ENCODE peak calls at places on chromosomes 3 and 15, in five cellular contexts. One of them, this sample, is unnamed.
A peak's percentile ranks its signal among the peaks of the same experiment; 100 is the strongest.

GRCh38 chr15:60972866-60973265 is 256.2 kb downstream of the RORA start:
- DNase-seq in body of pancreas: no peak
- DNase-seq in tibial nerve: no peak
- DNase-seq in right lobe of liver: no peak
- DNase-seq in cardiac muscle cell: peak; percentile 46
- DNase-seq in this sample: no peak

GRCh38 chr3:128237348-128238099 is 84.2 kb downstream of the EEFSEC start:
- DNase-seq in right lobe of liver: no peak
- DNase-seq in tibial nerve: no peak
- DNase-seq in body of pancreas: no peak
- DNase-seq in cardiac muscle cell: no peak
- DNase-seq in this sample: no peak

GRCh38 chr3:150523538-150523937 is 22.8 kb downstream of the SERP1 start:
- DNase-seq in tibial nerve: no peak
- DNase-seq in right lobe of liver: no peak
- DNase-seq in body of pancreas: no peak
- DNase-seq in cardiac muscle cell: no peak
- DNase-seq in this sample: no peak

GRCh38 chr15:70190296-70190695 is 92.6 kb upstream of the TLE3 start:
- DNase-seq in right lobe of liver: no peak
- DNase-seq in tibial nerve: no peak
- DNase-seq in body of pancreas: no peak
- DNase-seq in cardiac muscle cell: no peak
- DNase-seq in this sample: no peak

GRCh38 chr3:47782538-47783308 is 1.0 kb upstream of the SMARCC1 start:
- DNase-seq in body of pancreas: no peak
- DNase-seq in tibial nerve: no peak
- DNase-seq in cardiac muscle cell: no peak
- DNase-seq in right lobe of liver: no peak
- DNase-seq in this sample: no peak

GRCh38 chr15:88954431-88955277 is 41.5 kb upstream of the MFGE8 start:
- DNase-seq in right lobe of liver: no peak
- DNase-seq in body of pancreas: peak; percentile 7
- DNase-seq in cardiac muscle cell: peak; percentile 90
- DNase-seq in tibial nerve: no peak
- DNase-seq in this sample: peak; percentile 23

GRCh38 chr3:177013681-177014280 is 183.5 kb downstream of the TBL1XR1 start:
- DNase-seq in cardiac muscle cell: no peak
- DNase-seq in right lobe of liver: no peak
- DNase-seq in body of pancreas: no peak
- DNase-seq in tibial nerve: no peak
- DNase-seq in this sample: no peak

GRCh38 chr15:91302588-91303439 is 202.8 kb downstream of the SV2B start:
- DNase-seq in cardiac muscle cell: peak; percentile 77
- DNase-seq in right lobe of liver: no peak
- DNase-seq in body of pancreas: peak; percentile 38
- DNase-seq in tibial nerve: no peak
- DNase-seq in this sample: peak; percentile 20

GRCh38 chr15:71974211-71974610 is 143.7 kb downstream of the MYO9A start:
- DNase-seq in cardiac muscle cell: no peak
- DNase-seq in body of pancreas: no peak
- DNase-seq in right lobe of liver: no peak
- DNase-seq in tibial nerve: no peak
- DNase-seq in this sample: no peak

GRCh38 chr3:193040836-193041672 is 123.4 kb upstream of the MB21D2 start:
- DNase-seq in body of pancreas: peak; percentile 5
- DNase-seq in cardiac muscle cell: peak; percentile 66
- DNase-seq in tibial nerve: no peak
- DNase-seq in right lobe of liver: no peak
- DNase-seq in this sample: no peak

GRCh38 chr3:8052599-8053185 is 448.9 kb upstream of the LMCD1 start:
- DNase-seq in body of pancreas: peak; percentile 43
- DNase-seq in tibial nerve: no peak
- DNase-seq in right lobe of liver: no peak
- DNase-seq in cardiac muscle cell: peak; percentile 17
- DNase-seq in this sample: no peak

GRCh38 chr3:72907851-72908620 is 20.2 kb downstream of the GXYLT2 start:
- DNase-seq in body of pancreas: peak; percentile 25
- DNase-seq in right lobe of liver: no peak
- DNase-seq in cardiac muscle cell: peak; percentile 93
- DNase-seq in tibial nerve: no peak
- DNase-seq in this sample: peak; percentile 71

GRCh38 chr3:137987723-137988122 is 22.2 kb upstream of the CLDN18 start:
- DNase-seq in cardiac muscle cell: no peak
- DNase-seq in body of pancreas: no peak
- DNase-seq in right lobe of liver: no peak
- DNase-seq in tibial nerve: no peak
- DNase-seq in this sample: no peak

GRCh38 chr3:101825904-101826445 is 23.3 kb upstream of the NFKBIZ start:
- DNase-seq in body of pancreas: no peak
- DNase-seq in right lobe of liver: no peak
- DNase-seq in cardiac muscle cell: peak; percentile 27
- DNase-seq in tibial nerve: no peak
- DNase-seq in this sample: no peak

GRCh38 chr3:171453175-171453868 is 6.9 kb downstream of the TNIK start:
- DNase-seq in body of pancreas: no peak
- DNase-seq in cardiac muscle cell: no peak
- DNase-seq in tibial nerve: no peak
- DNase-seq in right lobe of liver: no peak
- DNase-seq in this sample: no peak
- TF ChIP-seq CTCF in body of pancreas: no peak
- TF ChIP-seq CTCF in cardiac muscle cell: peak; percentile 41
- TF ChIP-seq CTCF in tibial nerve: no peak
- TF ChIP-seq CTCF in right lobe of liver: peak; percentile 20
- TF ChIP-seq CTCF in this sample: peak; percentile 26

DNA sequence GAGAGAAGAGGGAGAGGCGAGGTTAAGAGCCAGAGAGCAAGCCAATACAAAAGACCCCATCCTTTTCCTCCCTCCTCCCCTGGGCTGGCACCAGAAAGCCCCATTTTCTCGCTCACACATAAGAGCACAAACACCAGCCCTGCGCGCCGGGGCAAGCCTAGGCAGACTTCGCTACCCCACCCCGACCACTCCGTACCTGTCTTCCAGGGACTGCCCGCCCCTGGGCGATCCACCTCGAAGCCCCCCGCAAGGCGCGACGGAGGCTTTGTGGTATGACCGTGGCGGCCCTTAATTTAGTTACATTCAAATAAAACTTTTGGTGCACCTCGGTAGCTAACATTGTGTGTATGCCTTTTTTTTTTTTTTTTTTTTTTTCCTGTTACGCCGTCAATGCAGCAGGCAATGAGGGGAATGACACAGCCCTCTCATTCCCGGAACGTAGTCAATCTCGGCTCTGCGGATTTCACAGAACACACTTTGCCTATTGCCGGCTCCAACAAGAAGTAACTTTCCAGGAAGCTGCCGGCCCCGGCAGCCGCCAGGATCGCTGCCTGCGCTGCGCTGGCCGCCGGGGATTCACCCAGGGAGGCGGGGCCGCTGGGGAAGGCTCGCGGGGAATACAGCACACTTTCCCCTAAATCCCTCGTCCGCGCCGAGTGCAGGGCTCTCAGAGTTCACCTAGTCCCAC is 7.7 kb downstream of the BCL6 start:
- DNase-seq in right lobe of liver: peak; percentile 91
- DNase-seq in tibial nerve: peak; percentile 50
- DNase-seq in cardiac muscle cell: peak; percentile 85
- DNase-seq in body of pancreas: peak; percentile 75
- DNase-seq in this sample: peak; percentile 72
- TF ChIP-seq CTCF in right lobe of liver: peak; percentile 7
- TF ChIP-seq CTCF in tibial nerve: no peak
- TF ChIP-seq CTCF in cardiac muscle cell: no peak
- TF ChIP-seq CTCF in body of pancreas: no peak
- TF ChIP-seq CTCF in this sample: peak; percentile 13

DNA sequence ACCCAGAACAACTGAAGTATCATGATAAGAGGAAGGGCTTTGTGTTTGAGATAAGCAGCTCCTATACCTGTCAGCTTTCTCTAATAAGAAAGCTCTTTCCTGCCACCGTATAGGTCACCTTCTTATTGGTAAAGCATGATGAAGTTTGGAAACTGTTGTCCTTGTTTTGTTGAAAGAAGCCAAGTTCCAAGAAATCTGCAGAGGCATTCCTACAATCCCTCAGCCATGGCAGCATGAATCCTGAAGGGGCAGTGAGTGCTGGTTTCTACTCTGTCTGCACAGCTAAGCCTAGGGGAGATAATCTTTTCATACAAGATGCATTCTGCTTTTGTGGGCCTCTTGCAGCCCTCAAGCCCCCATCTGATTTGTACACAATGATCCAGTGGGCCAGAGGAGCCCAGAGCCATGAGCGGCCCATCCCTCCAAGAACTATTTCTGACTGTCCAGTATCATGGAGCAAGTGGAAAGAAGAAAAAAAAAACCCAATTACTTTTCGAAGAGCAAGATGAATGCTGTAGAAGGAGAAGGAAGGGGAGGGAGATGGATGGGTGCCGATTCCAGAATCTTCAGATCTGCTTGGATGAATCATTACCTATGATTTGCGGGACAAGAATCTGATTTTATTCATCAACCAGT is 1.9 kb upstream of the THBS1 start:
- DNase-seq in tibial nerve: no peak
- DNase-seq in right lobe of liver: no peak
- DNase-seq in body of pancreas: no peak
- DNase-seq in cardiac muscle cell: peak; percentile 60
- DNase-seq in this sample: no peak
- TF ChIP-seq CTCF in tibial nerve: no peak
- TF ChIP-seq CTCF in right lobe of liver: no peak
- TF ChIP-seq CTCF in body of pancreas: no peak
- TF ChIP-seq CTCF in cardiac muscle cell: peak; percentile 25
- TF ChIP-seq CTCF in this sample: no peak

GRCh38 chr15:50137330-50137761 is 18.3 kb upstream of the ATP8B4 start:
- DNase-seq in tibial nerve: no peak
- DNase-seq in body of pancreas: no peak
- DNase-seq in right lobe of liver: no peak
- DNase-seq in cardiac muscle cell: peak; percentile 41
- DNase-seq in this sample: no peak

GRCh38 chr15:50137893-50138292 is 18.9 kb upstream of the ATP8B4 start:
- DNase-seq in cardiac muscle cell: no peak
- DNase-seq in right lobe of liver: no peak
- DNase-seq in body of pancreas: no peak
- DNase-seq in tibial nerve: no peak
- DNase-seq in this sample: no peak

GRCh38 chr15:50135123-50135541 is 16.1 kb upstream of the ATP8B4 start:
- DNase-seq in right lobe of liver: no peak
- DNase-seq in body of pancreas: no peak
- DNase-seq in cardiac muscle cell: no peak
- DNase-seq in tibial nerve: no peak
- DNase-seq in this sample: no peak

GRCh38 chr15:50140097-50140496 is 21.1 kb upstream of the ATP8B4 start:
- DNase-seq in body of pancreas: no peak
- DNase-seq in cardiac muscle cell: peak; percentile 27
- DNase-seq in tibial nerve: no peak
- DNase-seq in right lobe of liver: no peak
- DNase-seq in this sample: no peak

DNA sequence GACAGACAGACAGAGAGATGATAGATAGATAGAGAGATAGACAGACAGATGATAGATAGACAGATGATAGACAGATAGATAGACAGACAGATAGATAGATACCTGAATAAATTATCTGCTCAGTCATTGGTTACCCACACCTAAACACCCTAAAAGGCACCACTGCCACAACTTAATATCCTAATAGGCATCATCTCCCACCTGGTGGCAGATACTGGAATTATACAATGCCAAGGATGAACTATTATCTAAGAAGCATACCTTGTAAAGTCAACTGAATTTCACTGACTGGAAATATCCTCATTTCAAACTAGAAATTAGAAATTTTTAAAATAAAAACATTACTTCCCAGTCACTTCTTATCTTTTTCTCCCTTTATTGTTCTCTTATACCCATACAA is 19.4 kb upstream of the ATP8B4 start:
- DNase-seq in body of pancreas: no peak
- DNase-seq in cardiac muscle cell: peak; percentile 19
- DNase-seq in tibial nerve: no peak
- DNase-seq in right lobe of liver: no peak
- DNase-seq in this sample: no peak
- TF ChIP-seq CTCF in body of pancreas: no peak
- TF ChIP-seq CTCF in cardiac muscle cell: no peak
- TF ChIP-seq CTCF in tibial nerve: no peak
- TF ChIP-seq CTCF in right lobe of liver: no peak
- TF ChIP-seq CTCF in this sample: no peak

DNA sequence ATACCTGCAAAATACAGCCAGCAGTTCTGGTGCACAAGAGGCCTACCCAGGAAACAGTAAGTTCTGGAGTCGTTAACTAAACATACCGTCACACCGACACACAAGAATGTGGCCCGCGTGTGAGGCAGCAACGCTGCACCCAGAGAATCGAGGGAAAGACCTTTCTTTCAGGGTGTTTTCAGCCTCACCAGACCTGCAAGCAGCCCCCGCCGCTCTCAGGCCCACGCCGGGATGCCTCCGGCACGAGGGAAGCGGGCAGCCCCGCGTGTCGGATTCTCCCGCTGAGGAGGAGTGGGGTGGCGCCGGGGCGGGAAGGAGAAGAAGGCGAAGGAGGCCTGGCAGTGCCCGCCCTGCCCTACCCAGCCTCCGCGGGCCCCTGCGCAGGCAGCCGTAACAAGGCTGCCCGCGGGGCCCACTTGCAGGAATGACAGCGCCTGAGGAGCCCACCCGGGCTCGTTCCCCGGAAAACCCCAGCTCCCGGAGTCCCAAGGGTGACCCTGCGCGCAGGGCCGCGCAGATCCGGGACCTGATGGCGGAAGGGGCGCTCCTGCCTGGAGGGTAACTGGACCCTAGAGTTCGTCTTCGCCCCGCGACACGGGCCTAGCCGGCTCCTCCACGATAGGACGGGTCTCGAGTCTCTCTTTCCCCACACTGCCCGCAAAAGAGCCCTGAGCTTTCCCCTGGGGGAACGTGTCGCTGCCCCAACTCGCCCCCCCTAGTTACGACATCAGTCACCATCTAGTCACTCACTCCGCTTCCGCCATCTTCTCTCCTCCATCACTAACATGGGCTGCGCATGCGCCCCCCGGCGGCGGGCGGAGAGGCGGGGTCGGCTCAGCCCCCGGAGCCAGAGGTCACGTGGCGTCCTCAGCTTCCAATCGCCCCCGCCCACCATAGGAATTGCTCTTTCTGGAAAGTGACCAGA is at the start of gene PHC3:
- DNase-seq in body of pancreas: peak; percentile 92
- DNase-seq in cardiac muscle cell: peak; percentile 93
- DNase-seq in tibial nerve: peak; percentile 84
- DNase-seq in right lobe of liver: peak; percentile 93
- DNase-seq in this sample: peak; percentile 89
- TF ChIP-seq CTCF in body of pancreas: peak; percentile 17
- TF ChIP-seq CTCF in cardiac muscle cell: no peak
- TF ChIP-seq CTCF in tibial nerve: no peak
- TF ChIP-seq CTCF in right lobe of liver: peak; percentile 21
- TF ChIP-seq CTCF in this sample: peak; percentile 19

This sample was measured in gastrocnemius medialis.